ENCODE peak calls at places on chromosomes 3 and 15, in five cellular contexts. U, N, T, E and V are unnamed samples.

GRCh38 chr15:22851513-22851912 is 13.0 kb downstream of the NIPA2 start:
- DNase-seq in U (no peak), E (no peak), N (no peak), T (no peak), V (no peak)

GRCh38 chr15:51093865-51094605 is 671 bp downstream of the TNFAIP8L3 start:
- DNase-seq in N (peak), U (peak), E (no peak), T (peak), V (peak)

GRCh38 chr15:35784745-35785144 is 238.8 kb upstream of the DPH6 start:
- DNase-seq in T (no peak), E (no peak), U (peak), N (no peak), V (no peak)

GRCh38 chr15:93173369-93173768 is 84.4 kb upstream of the RGMA start:
- DNase-seq in T (no peak), E (peak), U (no peak), N (peak), V (no peak)

GRCh38 chr3:173467501-173467900 is 70.0 kb downstream of the NLGN1 start:
- DNase-seq in T (no peak), N (no peak), U (no peak), E (peak), V (no peak)

GRCh38 chr3:30511524-30512278 is 94.7 kb upstream of the TGFBR2 start:
- DNase-seq in T (no peak), N (peak), E (peak), U (peak), V (no peak)

GRCh38 chr15:75123395-75123794 is 78.3 kb upstream of the C15orf39 start:
- DNase-seq in N (no peak), T (no peak), U (peak), E (peak), V (no peak)

GRCh38 chr15:52392008-52392687 is 96.5 kb upstream of the MYO5C start:
- DNase-seq in N (no peak), T (peak), E (peak), U (no peak), V (no peak)

GRCh38 chr15:26806161-26806560 is 33.3 kb upstream of the GABRB3 start:
- DNase-seq in N (no peak), T (no peak), U (no peak), E (no peak), V (no peak)

GRCh38 chr15:90002428-90002844 is 1.3 kb downstream of the ZNF710 start:
- DNase-seq in N (peak), T (peak), U (peak), E (peak), V (peak)

GRCh38 chr3:38004415-38005075 is 14.0 kb downstream of the VILL start:
- DNase-seq in N (peak), T (peak), E (peak), U (peak), V (peak)

GRCh38 chr3:175526609-175527280 is 667.6 kb downstream of the NAALADL2 start:
- DNase-seq in E (peak), N (peak), T (no peak), U (peak), V (no peak)

GRCh38 chr3:71874618-71875017 is 89.7 kb upstream of the PROK2 start:
- DNase-seq in U (no peak), E (no peak), T (no peak), N (no peak), V (no peak)

GRCh38 chr3:139646505-139646904 is 31.3 kb downstream of the NMNAT3 start:
- DNase-seq in U (no peak), N (no peak), E (no peak), T (no peak), V (no peak)

GRCh38 chr3:128226794-128227399 is 73.6 kb downstream of the EEFSEC start:
- DNase-seq in N (peak), E (peak), U (peak), T (peak), V (peak)

GRCh38 chr3:100577382-100578008 is 31.9 kb upstream of the ADGRG7 start:
- DNase-seq in N (no peak), E (no peak), T (no peak), U (no peak), V (no peak)

GRCh38 chr3:114496021-114496434 is 202.2 kb downstream of the TIGIT start:
- DNase-seq in N (no peak), T (no peak), E (peak), U (no peak), V (no peak)

GRCh38 chr3:59559721-59560514 is 510.1 kb upstream of the CFAP20DC start:
- DNase-seq in U (peak), N (no peak), T (no peak), E (peak), V (no peak)

GRCh38 chr3:148794357-148794756 is 33.3 kb upstream of the CPB1 start:
- DNase-seq in N (peak), U (no peak), T (no peak), E (peak), V (no peak)

GRCh38 chr3:32947466-32948238 is 3.8 kb upstream of the CCR4 start:
- DNase-seq in T (peak), E (peak), U (peak), N (peak), V (peak)

GRCh38 chr15:59436774-59437472 is 1.1 kb upstream of the FAM81A start:
- DNase-seq in E (no peak), N (no peak), U (no peak), T (no peak), V (peak)

GRCh38 chr3:18024715-18025114 is 282.3 kb upstream of the TBC1D5 start:
- DNase-seq in E (no peak), U (no peak), T (no peak), N (no peak), V (no peak)

GRCh38 chr3:24270744-24271143 is 223.9 kb downstream of the THRB start:
- DNase-seq in U (no peak), E (no peak), N (no peak), T (no peak), V (no peak)

GRCh38 chr15:78763796-78764241 is 47.4 kb downstream of the ADAMTS7 start:
- DNase-seq in E (no peak), N (no peak), T (no peak), U (no peak), V (no peak)

GRCh38 chr3:138348107-138348949 is at the start of gene MRAS:
- DNase-seq in U (peak), E (peak), N (peak), T (peak), V (peak)

GRCh38 chr3:30167511-30168135 is 438.8 kb upstream of the TGFBR2 start:
- DNase-seq in U (no peak), N (peak), T (no peak), E (peak), V (no peak)

GRCh38 chr3:129794319-129795201 is 99.0 kb downstream of the TMCC1 start:
- DNase-seq in E (peak), N (peak), U (no peak), T (peak), V (peak)

GRCh38 chr3:177213806-177214528 is 16.7 kb upstream of the TBL1XR1 start:
- DNase-seq in N (no peak), T (no peak), E (no peak), U (no peak), V (no peak)

GRCh38 chr15:41933771-41934170 is 38.6 kb downstream of the EHD4 start:
- DNase-seq in E (peak), N (no peak), U (no peak), T (no peak), V (no peak)

GRCh38 chr3:9135930-9136525 is 113.4 kb downstream of the SRGAP3 start:
- DNase-seq in T (peak), E (no peak), U (no peak), N (no peak), V (peak)

GRCh38 chr15:44038801-44039200 is 156.3 kb downstream of the FRMD5 start:
- DNase-seq in T (peak), U (no peak), E (no peak), N (peak), V (peak)

DNA sequence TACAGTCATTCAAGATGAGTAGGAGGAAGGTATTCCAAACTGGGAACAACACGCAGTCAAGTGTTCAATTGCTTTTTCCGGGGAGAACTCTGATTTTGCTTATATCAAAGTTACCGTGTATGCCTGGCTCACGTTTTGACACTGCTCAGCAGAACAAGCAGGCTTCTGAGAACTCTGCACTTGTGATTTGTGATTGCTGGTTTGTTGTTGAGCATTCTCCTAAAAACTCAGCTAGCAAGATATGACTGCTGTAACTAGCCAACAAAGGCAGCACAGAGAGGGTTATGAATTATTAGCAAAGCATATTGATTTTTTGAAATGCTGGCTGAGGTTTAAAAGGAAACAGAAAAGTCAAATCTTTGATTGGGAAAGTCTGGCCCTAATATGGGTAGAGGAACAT is 151.7 kb downstream of the ZPLD1 start:
- DNase-seq in N (peak), T (no peak), E (no peak), U (no peak), V (no peak)
- TF ChIP-seq CTCF in N (no peak), T (no peak), E (no peak), U (no peak), V (no peak)

DNA sequence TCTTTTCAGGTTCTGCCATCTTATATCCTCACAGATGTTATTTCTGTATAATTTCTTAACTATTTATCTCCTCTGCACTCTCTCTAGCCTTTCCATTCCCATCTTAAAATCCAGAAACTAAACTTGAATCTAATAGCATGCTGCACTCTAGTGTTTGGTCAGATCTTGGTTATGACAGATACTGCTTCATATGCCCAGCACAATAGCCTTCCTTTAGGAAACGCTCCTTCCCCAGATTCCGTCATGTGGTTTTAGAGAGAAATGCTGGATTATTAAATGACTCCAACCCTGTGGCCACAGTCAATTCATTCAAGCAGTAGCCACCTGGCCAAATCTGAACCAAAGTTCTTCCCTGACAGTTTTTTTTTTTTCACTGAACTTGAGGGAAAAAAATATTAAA is 19.4 kb downstream of the RASGRP1 start:
- DNase-seq in E (no peak), U (no peak), T (no peak), N (no peak), V (no peak)
- TF ChIP-seq CTCF in E (no peak), U (no peak), T (no peak), N (no peak), V (no peak)

GRCh38 chr3:184832044-184832443 is 20.1 kb downstream of the VPS8 start:
- DNase-seq in E (no peak), T (no peak), U (peak), N (no peak), V (no peak)
- TF ChIP-seq CTCF in E (no peak), T (no peak), U (no peak), N (no peak), V (no peak)

GRCh38 chr3:179653106-179653776 is 401 bp downstream of the USP13 start:
- DNase-seq in N (peak), U (peak), T (peak), E (peak), V (peak)
- TF ChIP-seq CTCF in N (no peak), U (no peak), T (no peak), E (no peak), V (no peak)

GRCh38 chr3:116453676-116454346 is 8.5 kb upstream of the LSAMP start:
- DNase-seq in U (no peak), N (no peak), T (no peak), E (peak), V (no peak)
- TF ChIP-seq CTCF in U (no peak), N (peak), T (no peak), E (peak), V (no peak)

GRCh38 chr15:40256642-40257235 is 17.9 kb downstream of the PAK6 start:
- DNase-seq in T (no peak), U (no peak), E (no peak), N (no peak), V (no peak)

GRCh38 chr15:40257656-40258450 is 19.0 kb downstream of the PAK6 start:
- DNase-seq in U (no peak), N (no peak), E (no peak), T (no peak), V (no peak)

GRCh38 chr15:40259021-40259420 is 20.2 kb downstream of the PAK6 start:
- DNase-seq in N (no peak), U (no peak), E (no peak), T (no peak), V (no peak)

GRCh38 chr15:40255033-40255432 is 16.2 kb downstream of the PAK6 start:
- DNase-seq in T (no peak), E (no peak), U (no peak), N (no peak), V (no peak)

DNA sequence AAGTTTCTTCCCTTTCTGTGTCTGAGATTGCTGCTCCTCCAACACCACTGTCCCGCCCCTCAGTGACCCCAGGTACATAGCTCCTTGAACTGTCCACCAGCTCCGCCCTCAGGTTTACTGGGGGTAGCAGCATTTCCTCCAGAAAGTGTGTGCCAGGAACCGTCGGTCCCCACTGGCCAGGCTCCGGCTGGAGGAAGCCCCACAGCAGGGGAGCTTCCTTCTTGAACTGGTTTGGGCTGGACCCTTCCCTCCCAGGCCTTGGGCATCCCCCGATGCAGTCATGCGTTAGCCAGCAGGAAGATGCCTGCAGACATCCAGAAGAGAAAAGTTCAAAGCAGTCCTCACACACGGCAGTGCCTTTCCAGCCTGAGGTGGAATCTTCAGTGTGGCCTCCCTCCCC is 19.7 kb downstream of the PAK6 start:
- DNase-seq in N (no peak), U (peak), E (no peak), T (peak), V (no peak)
- TF ChIP-seq CTCF in N (no peak), U (no peak), E (no peak), T (no peak), V (no peak)